ENCODE peak calls at places on chromosomes 13 and 19, in six cellular contexts. P, J, S, L, U and T are unnamed samples.

GRCh38 chr19:28968721-28969120 is 244.2 kb downstream of the UQCRFS1 start:
- DNase-seq in S (no peak), P (no peak), J (no peak), L (no peak), U (no peak), T (no peak)

GRCh38 chr13:27283906-27284523 is 13.4 kb downstream of the RASL11A start:
- DNase-seq in S (peak; percentile 50), P (no peak), J (no peak), U (no peak), L (no peak), T (no peak)

GRCh38 chr13:36131931-36132297 is 732 bp upstream of the DCLK1 start:
- DNase-seq in P (no peak), S (peak; percentile 47), U (peak; percentile 78), J (no peak), L (peak; percentile 64), T (peak; percentile 56)

GRCh38 chr13:106276876-106277275 is 258.6 kb downstream of the EFNB2 start:
- DNase-seq in L (no peak), P (no peak), S (no peak), U (no peak), J (no peak), T (no peak)

GRCh38 chr13:46334008-46334407 is 53.0 kb downstream of the RUBCNL start:
- DNase-seq in L (no peak), P (no peak), S (no peak), J (no peak), U (no peak), T (no peak)

GRCh38 chr19:45046355-45046754 is 7.5 kb downstream of the CLASRP start:
- DNase-seq in L (no peak), U (no peak), S (no peak), J (no peak), P (no peak), T (no peak)

GRCh38 chr13:114129649-114130062 is 2.8 kb downstream of the RASA3 start:
- DNase-seq in S (no peak), P (no peak), U (no peak), J (no peak), L (no peak), T (no peak)

GRCh38 chr19:56727731-56728130 is 56.2 kb upstream of the ZNF835 start:
- DNase-seq in P (no peak), U (no peak), S (peak; percentile 5), J (no peak), L (no peak), T (no peak)

GRCh38 chr13:49495783-49496762 is at the start of gene PHF11:
- DNase-seq in S (peak; percentile 88), L (peak; percentile 76), U (peak; percentile 89), P (peak; percentile 86), J (peak; percentile 89), T (peak; percentile 63)

GRCh38 chr19:43667524-43668405 is 2.2 kb downstream of the PLAUR start:
- DNase-seq in L (peak; percentile 34), U (peak; percentile 77), P (no peak), S (no peak), J (no peak), T (no peak)

GRCh38 chr13:105655046-105655445 is 880.4 kb downstream of the EFNB2 start:
- DNase-seq in U (no peak), J (no peak), P (no peak), L (no peak), S (no peak), T (no peak)

GRCh38 chr13:35144496-35144895 is 202.4 kb downstream of the NBEA start:
- DNase-seq in S (no peak), U (no peak), J (no peak), L (no peak), P (no peak), T (no peak)

GRCh38 chr13:91647361-91647970 is 249.0 kb downstream of the GPC5 start:
- DNase-seq in U (no peak), S (no peak), P (no peak), L (no peak), J (no peak), T (no peak)

GRCh38 chr13:96898855-96899254 is 95.4 kb downstream of the OXGR1 start:
- DNase-seq in P (no peak), L (no peak), J (no peak), U (no peak), S (no peak), T (no peak)

GRCh38 chr19:39590265-39590664 is 12.1 kb upstream of the LGALS13 start:
- DNase-seq in L (no peak), U (no peak), P (no peak), J (no peak), S (no peak), T (no peak)

GRCh38 chr13:99434258-99434788 is 66.9 kb upstream of the TM9SF2 start:
- DNase-seq in J (no peak), U (no peak), L (no peak), S (no peak), P (peak; percentile 54), T (no peak)

GRCh38 chr19:32458500-32459123 is 53.0 kb downstream of the DPY19L3 start:
- DNase-seq in S (no peak), P (no peak), L (no peak), U (no peak), J (no peak), T (no peak)

GRCh38 chr19:39362682-39363657 is 20.7 kb downstream of the SAMD4B start:
- DNase-seq in U (no peak), S (no peak), P (no peak), L (peak; percentile 54), J (no peak), T (no peak)

GRCh38 chr19:3969435-3970312 is 1.2 kb downstream of the DAPK3 start:
- DNase-seq in J (no peak), L (no peak), U (peak; percentile 60), S (no peak), P (peak; percentile 57), T (no peak)
- TF ChIP-seq POLR2A in J (no peak), L (peak; percentile 24), U (no peak), S (no peak), P (no peak), T (no peak)

DNA sequence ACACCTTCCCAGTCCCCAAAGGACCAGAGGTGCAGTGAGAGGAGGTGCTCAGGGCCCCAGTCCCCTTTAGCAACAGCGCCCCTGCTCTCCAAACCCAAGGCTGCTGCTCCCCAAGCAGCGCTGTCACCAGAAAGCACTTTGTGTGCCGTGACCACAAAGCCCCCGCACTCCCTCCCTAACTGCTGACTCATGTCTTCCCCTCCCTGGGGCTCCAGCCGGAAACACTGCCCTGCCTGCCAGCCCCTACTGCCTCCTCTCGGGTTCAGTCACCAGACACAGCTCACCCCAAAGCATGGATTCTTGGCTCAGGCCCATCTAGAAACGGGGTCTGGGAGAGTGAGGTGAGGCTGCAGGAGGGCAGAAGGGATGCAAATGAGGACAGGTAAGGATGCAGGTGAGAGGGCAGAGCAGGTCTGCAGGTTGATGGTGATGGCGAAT is 4.9 kb upstream of the TNFSF14 start:
- DNase-seq in S (peak; percentile 68), L (peak; percentile 34), J (peak; percentile 55), P (peak; percentile 59), U (no peak), T (no peak)
- TF ChIP-seq POLR2A in S (no peak), L (no peak), J (no peak), P (no peak), U (no peak), T (no peak)

DNA sequence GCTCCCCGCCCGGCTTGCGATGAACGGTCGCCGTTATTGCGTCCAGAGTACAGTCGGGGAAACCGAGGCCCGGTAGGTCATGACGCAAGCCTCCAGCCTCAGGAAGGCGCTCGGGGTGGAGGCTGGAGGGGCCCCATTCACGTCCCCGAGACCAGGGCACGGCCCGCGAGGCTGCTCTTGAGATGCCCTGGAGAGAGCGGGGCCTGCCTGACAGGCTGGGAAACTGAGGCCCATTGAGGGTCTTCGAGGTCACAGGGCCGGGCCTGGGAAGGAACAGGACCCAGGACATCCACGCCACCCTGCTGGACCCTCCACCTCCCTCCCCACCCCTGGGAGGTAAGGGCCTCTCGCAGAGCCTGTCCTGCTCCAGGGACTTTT is 367 bp downstream of the NDUFS7 start:
- DNase-seq in J (no peak), P (no peak), U (no peak), L (no peak), S (no peak), T (no peak)
- TF ChIP-seq POLR2A in J (no peak), P (no peak), U (no peak), L (no peak), S (no peak), T (no peak)

DNA sequence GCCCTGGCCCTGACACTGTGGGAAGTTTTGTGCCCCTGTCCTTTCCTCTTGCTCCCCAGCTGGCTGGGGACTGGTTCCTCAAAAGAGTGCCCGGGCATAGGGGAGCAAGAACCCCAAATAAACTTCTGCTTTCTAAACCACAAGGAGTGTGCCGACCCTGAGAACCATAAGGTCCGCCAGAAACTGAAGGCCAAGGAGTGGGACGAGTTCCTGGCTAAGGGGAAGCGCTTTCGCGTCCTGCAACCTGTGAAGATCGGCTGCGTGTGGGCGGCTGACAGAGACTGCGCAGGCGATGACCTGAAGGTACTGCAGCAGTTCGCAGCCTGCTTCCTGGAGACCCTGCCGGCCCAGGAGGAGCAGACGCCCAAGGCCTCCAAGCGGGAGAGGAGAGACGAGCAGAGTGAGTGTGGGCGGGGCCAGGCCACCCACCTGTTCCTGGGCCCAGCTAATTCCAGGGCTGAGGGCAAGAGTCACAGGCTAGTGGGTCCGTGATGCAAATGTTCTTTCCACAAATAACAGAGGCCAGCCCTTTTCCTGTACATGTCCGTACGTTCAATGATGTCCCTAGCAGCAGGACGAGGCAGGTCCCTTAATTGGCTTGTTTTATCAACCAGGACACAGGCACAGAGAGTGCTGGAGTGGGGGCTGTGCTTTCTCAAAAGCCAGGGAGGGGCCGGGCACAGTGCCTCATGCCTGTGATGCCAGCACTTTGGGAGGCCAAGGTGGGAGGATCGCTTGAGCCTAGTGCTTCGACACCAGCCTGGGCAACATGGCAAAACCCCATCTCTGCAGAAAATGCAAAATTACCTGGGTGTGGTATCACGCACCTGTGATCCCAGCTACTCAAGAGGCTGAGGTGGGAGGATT is 25.6 kb downstream of the UBXN6 start:
- DNase-seq in P (no peak), L (no peak), U (no peak), J (no peak), S (peak; percentile 63), T (no peak)
- TF ChIP-seq POLR2A in P (no peak), L (no peak), U (no peak), J (no peak), S (no peak), T (no peak)

GRCh38 chr19:18439910-18440237 is 1.9 kb upstream of the ISYNA1 start:
- DNase-seq in J (no peak), U (no peak), L (no peak), P (no peak), S (no peak), T (no peak)
- TF ChIP-seq POLR2A in J (no peak), U (no peak), L (no peak), P (no peak), S (no peak), T (no peak)

DNA sequence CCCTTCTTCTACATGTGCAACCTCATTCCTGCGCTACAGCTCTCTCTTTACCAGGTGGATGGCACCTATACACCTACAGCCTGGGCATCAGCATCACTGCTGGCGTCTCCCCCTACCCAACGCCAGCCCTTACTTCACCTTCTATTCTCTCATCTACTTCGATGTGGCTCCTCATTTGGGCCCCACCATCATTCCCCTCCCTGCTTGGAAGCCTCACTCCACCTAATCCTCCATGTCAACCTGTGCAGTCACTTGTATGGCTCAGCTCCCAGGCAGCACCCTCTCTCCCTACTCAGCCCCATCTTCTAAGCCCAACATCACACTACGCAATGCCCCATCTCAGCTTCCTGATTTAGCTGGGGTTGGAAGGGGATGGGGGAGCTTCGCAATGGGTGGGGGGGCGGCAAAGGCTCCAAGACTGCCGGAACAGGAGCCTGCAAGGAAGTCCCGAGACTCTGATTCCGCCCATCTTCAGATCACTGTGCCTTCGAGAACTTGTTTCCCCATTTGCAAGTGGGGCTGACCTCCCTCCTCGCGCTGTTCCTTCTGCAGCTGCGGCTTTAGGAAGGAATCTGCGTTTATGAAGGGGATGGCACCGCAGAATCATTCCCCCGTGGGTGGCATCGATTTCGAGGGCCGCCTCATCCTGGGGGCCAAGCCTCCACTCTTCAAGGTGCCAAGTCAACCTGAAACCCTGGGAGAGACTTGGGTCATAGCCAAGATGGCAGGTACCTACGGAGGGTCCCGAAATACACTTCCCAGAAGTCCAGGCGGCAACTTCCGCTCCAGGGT is 913 bp downstream of the MZF1 start:
- DNase-seq in L (no peak), S (no peak), J (no peak), P (no peak), U (no peak), T (no peak)
- TF ChIP-seq POLR2A in L (no peak), S (no peak), J (no peak), P (no peak), U (no peak), T (no peak)